ENCODE peak calls at places on chromosomes 2 and 18, in six cellular contexts. One of them, this sample, is unnamed.

GRCh38 chr18:61833387-61833786 is 59.4 kb downstream of the RNF152 start:
- DNase-seq in neural crest cell: no peak
- DNase-seq in brain microvascular endothelial cell: peak; percentile 84
- DNase-seq in right atrium auricular region: no peak
- DNase-seq in GM20000: no peak
- DNase-seq in CD4-positive, alpha-beta T cell: no peak
- DNase-seq in this sample: no peak

GRCh38 chr2:1593371-1594205 is 150.7 kb downstream of the PXDN start:
- DNase-seq in neural crest cell: no peak
- DNase-seq in GM20000: no peak
- DNase-seq in right atrium auricular region: peak; percentile 80
- DNase-seq in brain microvascular endothelial cell: peak; percentile 83
- DNase-seq in CD4-positive, alpha-beta T cell: no peak
- DNase-seq in this sample: no peak

GRCh38 chr2:121605820-121606733 is 43.2 kb downstream of the CLASP1 start:
- DNase-seq in GM20000: no peak
- DNase-seq in right atrium auricular region: no peak
- DNase-seq in brain microvascular endothelial cell: no peak
- DNase-seq in neural crest cell: no peak
- DNase-seq in CD4-positive, alpha-beta T cell: no peak
- DNase-seq in this sample: no peak

GRCh38 chr18:42649636-42650035 is 465.8 kb downstream of the RIT2 start:
- DNase-seq in brain microvascular endothelial cell: peak; percentile 63
- DNase-seq in neural crest cell: no peak
- DNase-seq in CD4-positive, alpha-beta T cell: no peak
- DNase-seq in GM20000: no peak
- DNase-seq in right atrium auricular region: no peak
- DNase-seq in this sample: no peak

GRCh38 chr18:48157956-48158355 is 227.5 kb upstream of the SMAD2 start:
- DNase-seq in GM20000: no peak
- DNase-seq in CD4-positive, alpha-beta T cell: no peak
- DNase-seq in right atrium auricular region: no peak
- DNase-seq in brain microvascular endothelial cell: no peak
- DNase-seq in neural crest cell: no peak
- DNase-seq in this sample: no peak

GRCh38 chr2:586518-587370 is 90.5 kb downstream of the TMEM18 start:
- DNase-seq in right atrium auricular region: no peak
- DNase-seq in neural crest cell: no peak
- DNase-seq in GM20000: no peak
- DNase-seq in brain microvascular endothelial cell: no peak
- DNase-seq in CD4-positive, alpha-beta T cell: no peak
- DNase-seq in this sample: no peak

GRCh38 chr2:195498176-195498575 is 158.8 kb upstream of the SLC39A10 start:
- DNase-seq in GM20000: no peak
- DNase-seq in neural crest cell: no peak
- DNase-seq in CD4-positive, alpha-beta T cell: peak; percentile 55
- DNase-seq in right atrium auricular region: no peak
- DNase-seq in brain microvascular endothelial cell: no peak
- DNase-seq in this sample: no peak

GRCh38 chr2:186348200-186348599 is 137.9 kb upstream of the ZC3H15 start:
- DNase-seq in CD4-positive, alpha-beta T cell: no peak
- DNase-seq in right atrium auricular region: no peak
- DNase-seq in brain microvascular endothelial cell: no peak
- DNase-seq in GM20000: no peak
- DNase-seq in neural crest cell: no peak
- DNase-seq in this sample: no peak

GRCh38 chr2:53356291-53356905 is 411.2 kb upstream of the CHAC2 start:
- DNase-seq in brain microvascular endothelial cell: no peak
- DNase-seq in CD4-positive, alpha-beta T cell: no peak
- DNase-seq in neural crest cell: no peak
- DNase-seq in GM20000: no peak
- DNase-seq in right atrium auricular region: no peak
- DNase-seq in this sample: no peak

GRCh38 chr2:38465789-38466127 is 88.7 kb upstream of the ATL2 start:
- DNase-seq in brain microvascular endothelial cell: peak; percentile 21
- DNase-seq in CD4-positive, alpha-beta T cell: peak; percentile 14
- DNase-seq in right atrium auricular region: no peak
- DNase-seq in GM20000: peak; percentile 56
- DNase-seq in neural crest cell: no peak
- DNase-seq in this sample: no peak

GRCh38 chr18:13793819-13794218 is 30.1 kb upstream of the MC5R start:
- DNase-seq in GM20000: no peak
- DNase-seq in brain microvascular endothelial cell: no peak
- DNase-seq in CD4-positive, alpha-beta T cell: no peak
- DNase-seq in neural crest cell: no peak
- DNase-seq in right atrium auricular region: no peak
- DNase-seq in this sample: no peak

GRCh38 chr2:29518988-29519925 is 402.1 kb downstream of the ALK start:
- DNase-seq in brain microvascular endothelial cell: peak; percentile 43
- DNase-seq in CD4-positive, alpha-beta T cell: no peak
- DNase-seq in GM20000: no peak
- DNase-seq in right atrium auricular region: no peak
- DNase-seq in neural crest cell: no peak
- DNase-seq in this sample: no peak

GRCh38 chr2:217186565-217187218 is 326.8 kb upstream of the TNP1 start:
- DNase-seq in neural crest cell: no peak
- DNase-seq in GM20000: no peak
- DNase-seq in CD4-positive, alpha-beta T cell: no peak
- DNase-seq in brain microvascular endothelial cell: no peak
- DNase-seq in right atrium auricular region: no peak
- DNase-seq in this sample: no peak

GRCh38 chr2:17879137-17879912 is 858 bp downstream of the KCNS3 start:
- DNase-seq in GM20000: peak; percentile 52
- DNase-seq in right atrium auricular region: peak; percentile 68
- DNase-seq in brain microvascular endothelial cell: peak; percentile 27
- DNase-seq in neural crest cell: peak; percentile 55
- DNase-seq in CD4-positive, alpha-beta T cell: no peak
- DNase-seq in this sample: peak; percentile 74

GRCh38 chr2:12347049-12347448 is 369.7 kb upstream of the TRIB2 start:
- DNase-seq in GM20000: no peak
- DNase-seq in right atrium auricular region: no peak
- DNase-seq in neural crest cell: no peak
- DNase-seq in brain microvascular endothelial cell: no peak
- DNase-seq in CD4-positive, alpha-beta T cell: no peak
- DNase-seq in this sample: no peak

GRCh38 chr2:57278451-57278850 is 768.2 kb upstream of the VRK2 start:
- DNase-seq in brain microvascular endothelial cell: no peak
- DNase-seq in neural crest cell: no peak
- DNase-seq in GM20000: no peak
- DNase-seq in CD4-positive, alpha-beta T cell: no peak
- DNase-seq in right atrium auricular region: no peak
- DNase-seq in this sample: no peak

GRCh38 chr2:136101042-136101441 is 16.9 kb downstream of the CXCR4 start:
- DNase-seq in brain microvascular endothelial cell: no peak
- DNase-seq in GM20000: no peak
- DNase-seq in neural crest cell: no peak
- DNase-seq in CD4-positive, alpha-beta T cell: no peak
- DNase-seq in right atrium auricular region: no peak
- DNase-seq in this sample: no peak

GRCh38 chr2:217521820-217522219 is 481.0 kb downstream of the TNS1 start:
- DNase-seq in CD4-positive, alpha-beta T cell: no peak
- DNase-seq in brain microvascular endothelial cell: no peak
- DNase-seq in GM20000: no peak
- DNase-seq in right atrium auricular region: no peak
- DNase-seq in neural crest cell: no peak
- DNase-seq in this sample: no peak

GRCh38 chr2:41998201-41998781 is 49.5 kb upstream of the PKDCC start:
- DNase-seq in CD4-positive, alpha-beta T cell: no peak
- DNase-seq in brain microvascular endothelial cell: no peak
- DNase-seq in neural crest cell: no peak
- DNase-seq in right atrium auricular region: no peak
- DNase-seq in GM20000: no peak
- DNase-seq in this sample: no peak

GRCh38 chr2:15169326-15170038 is 391.7 kb downstream of the NBAS start:
- DNase-seq in right atrium auricular region: no peak
- DNase-seq in CD4-positive, alpha-beta T cell: no peak
- DNase-seq in GM20000: no peak
- DNase-seq in neural crest cell: no peak
- DNase-seq in brain microvascular endothelial cell: peak; percentile 94
- DNase-seq in this sample: no peak

GRCh38 chr2:64832926-64833325 is 156.3 kb upstream of the SLC1A4 start:
- DNase-seq in right atrium auricular region: no peak
- DNase-seq in GM20000: no peak
- DNase-seq in CD4-positive, alpha-beta T cell: no peak
- DNase-seq in brain microvascular endothelial cell: no peak
- DNase-seq in neural crest cell: no peak
- DNase-seq in this sample: no peak

GRCh38 chr18:67200665-67201064 is 315.9 kb downstream of the DSEL start:
- DNase-seq in GM20000: no peak
- DNase-seq in neural crest cell: no peak
- DNase-seq in CD4-positive, alpha-beta T cell: no peak
- DNase-seq in right atrium auricular region: no peak
- DNase-seq in brain microvascular endothelial cell: no peak
- DNase-seq in this sample: no peak

GRCh38 chr2:54879598-54880355 is 156.3 kb downstream of the EML6 start:
- DNase-seq in neural crest cell: no peak
- DNase-seq in brain microvascular endothelial cell: no peak
- DNase-seq in right atrium auricular region: no peak
- DNase-seq in GM20000: no peak
- DNase-seq in CD4-positive, alpha-beta T cell: no peak
- DNase-seq in this sample: no peak

GRCh38 chr2:147989809-147990403 is 30.6 kb downstream of the ORC4 start:
- DNase-seq in CD4-positive, alpha-beta T cell: peak; percentile 8
- DNase-seq in neural crest cell: no peak
- DNase-seq in GM20000: peak; percentile 51
- DNase-seq in brain microvascular endothelial cell: peak; percentile 41
- DNase-seq in right atrium auricular region: no peak
- DNase-seq in this sample: no peak

GRCh38 chr2:152564754-152565551 is 152.3 kb downstream of the PRPF40A start:
- DNase-seq in brain microvascular endothelial cell: no peak
- DNase-seq in CD4-positive, alpha-beta T cell: no peak
- DNase-seq in GM20000: peak; percentile 46
- DNase-seq in neural crest cell: no peak
- DNase-seq in right atrium auricular region: no peak
- DNase-seq in this sample: no peak

GRCh38 chr2:227772932-227773331 is 27.2 kb downstream of the SCYGR8 start:
- DNase-seq in CD4-positive, alpha-beta T cell: no peak
- DNase-seq in neural crest cell: no peak
- DNase-seq in brain microvascular endothelial cell: no peak
- DNase-seq in GM20000: no peak
- DNase-seq in right atrium auricular region: no peak
- DNase-seq in this sample: no peak

GRCh38 chr2:27545348-27546141 is 37.3 kb upstream of the ZNF512 start:
- DNase-seq in CD4-positive, alpha-beta T cell: no peak
- DNase-seq in right atrium auricular region: no peak
- DNase-seq in neural crest cell: no peak
- DNase-seq in GM20000: no peak
- DNase-seq in brain microvascular endothelial cell: no peak
- DNase-seq in this sample: no peak

GRCh38 chr2:45833968-45834344 is 182.5 kb downstream of the PRKCE start:
- DNase-seq in GM20000: peak; percentile 68
- DNase-seq in brain microvascular endothelial cell: no peak
- DNase-seq in right atrium auricular region: no peak
- DNase-seq in neural crest cell: no peak
- DNase-seq in CD4-positive, alpha-beta T cell: no peak
- DNase-seq in this sample: no peak
- TF ChIP-seq CTCF in GM20000: no peak
- TF ChIP-seq CTCF in brain microvascular endothelial cell: no peak
- TF ChIP-seq CTCF in right atrium auricular region: no peak
- TF ChIP-seq CTCF in neural crest cell: no peak
- TF ChIP-seq CTCF in CD4-positive, alpha-beta T cell: no peak
- TF ChIP-seq CTCF in this sample: no peak

DNA sequence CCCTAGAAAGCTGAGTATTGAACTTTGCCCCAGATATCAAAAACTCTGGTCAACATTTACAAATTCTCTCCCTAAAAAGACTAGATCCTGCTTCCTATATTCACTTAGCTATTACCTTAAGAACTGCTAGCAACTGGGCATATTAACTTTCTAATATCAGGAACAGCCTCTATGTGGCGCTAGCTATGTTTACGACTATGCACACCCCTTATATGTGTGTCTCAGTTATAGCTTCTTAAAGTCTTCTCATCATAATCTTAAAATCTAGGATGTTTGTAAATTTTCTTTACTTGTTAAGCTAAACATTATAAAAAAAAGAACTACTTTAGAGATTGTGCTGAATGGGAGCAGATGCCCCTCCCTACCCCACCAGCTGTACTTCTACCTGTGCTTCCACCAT is 1.7 kb upstream of the STAMBP start:
- DNase-seq in brain microvascular endothelial cell: peak; percentile 20
- DNase-seq in right atrium auricular region: no peak
- DNase-seq in neural crest cell: no peak
- DNase-seq in CD4-positive, alpha-beta T cell: no peak
- DNase-seq in GM20000: peak; percentile 34
- DNase-seq in this sample: no peak
- TF ChIP-seq CTCF in brain microvascular endothelial cell: peak; percentile 56
- TF ChIP-seq CTCF in right atrium auricular region: no peak
- TF ChIP-seq CTCF in neural crest cell: peak; percentile 53
- TF ChIP-seq CTCF in CD4-positive, alpha-beta T cell: peak; percentile 14
- TF ChIP-seq CTCF in GM20000: no peak
- TF ChIP-seq CTCF in this sample: no peak

GRCh38 chr2:231244382-231245252 is 46.2 kb downstream of the ARMC9 start:
- DNase-seq in neural crest cell: no peak
- DNase-seq in brain microvascular endothelial cell: no peak
- DNase-seq in GM20000: no peak
- DNase-seq in CD4-positive, alpha-beta T cell: no peak
- DNase-seq in right atrium auricular region: no peak
- DNase-seq in this sample: no peak

GRCh38 chr2:231243883-231244282 is 45.5 kb downstream of the ARMC9 start:
- DNase-seq in brain microvascular endothelial cell: no peak
- DNase-seq in neural crest cell: no peak
- DNase-seq in GM20000: no peak
- DNase-seq in CD4-positive, alpha-beta T cell: no peak
- DNase-seq in right atrium auricular region: no peak
- DNase-seq in this sample: no peak

GRCh38 chr2:231246171-231246842 is 47.9 kb downstream of the ARMC9 start:
- DNase-seq in right atrium auricular region: no peak
- DNase-seq in CD4-positive, alpha-beta T cell: no peak
- DNase-seq in neural crest cell: no peak
- DNase-seq in GM20000: no peak
- DNase-seq in brain microvascular endothelial cell: no peak
- DNase-seq in this sample: no peak

GRCh38 chr2:231241755-231242507 is 43.5 kb downstream of the ARMC9 start:
- DNase-seq in CD4-positive, alpha-beta T cell: no peak
- DNase-seq in neural crest cell: no peak
- DNase-seq in GM20000: no peak
- DNase-seq in brain microvascular endothelial cell: no peak
- DNase-seq in right atrium auricular region: no peak
- DNase-seq in this sample: no peak

GRCh38 chr2:231245253-231246094 is 47.0 kb downstream of the ARMC9 start:
- DNase-seq in CD4-positive, alpha-beta T cell: no peak
- DNase-seq in neural crest cell: no peak
- DNase-seq in brain microvascular endothelial cell: no peak
- DNase-seq in GM20000: peak; percentile 33
- DNase-seq in right atrium auricular region: no peak
- DNase-seq in this sample: no peak
- TF ChIP-seq CTCF in CD4-positive, alpha-beta T cell: no peak
- TF ChIP-seq CTCF in neural crest cell: no peak
- TF ChIP-seq CTCF in brain microvascular endothelial cell: peak; percentile 26
- TF ChIP-seq CTCF in GM20000: no peak
- TF ChIP-seq CTCF in right atrium auricular region: no peak
- TF ChIP-seq CTCF in this sample: no peak

DNA sequence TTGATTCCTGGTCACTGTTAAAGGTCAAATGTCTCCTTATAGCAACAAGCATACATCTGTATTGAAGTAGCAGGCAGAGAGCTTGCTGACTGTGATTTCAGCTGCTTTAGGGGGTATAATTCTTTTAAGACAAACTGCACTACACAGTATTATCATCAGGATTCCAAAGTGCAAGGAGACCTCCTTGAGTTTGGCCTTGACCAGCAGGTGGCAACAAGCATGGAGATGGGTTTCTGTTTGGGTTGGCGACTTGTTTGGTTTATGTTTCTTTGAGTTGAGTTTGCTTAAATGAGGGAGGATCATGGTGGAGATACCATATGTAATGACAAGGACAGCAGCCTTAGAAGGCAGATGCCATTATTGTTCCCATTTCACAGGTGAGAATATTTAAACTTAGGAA is 681.0 kb upstream of the ID2 start:
- DNase-seq in right atrium auricular region: no peak
- DNase-seq in GM20000: no peak
- DNase-seq in brain microvascular endothelial cell: no peak
- DNase-seq in neural crest cell: no peak
- DNase-seq in CD4-positive, alpha-beta T cell: no peak
- DNase-seq in this sample: no peak
- TF ChIP-seq CTCF in right atrium auricular region: no peak
- TF ChIP-seq CTCF in GM20000: no peak
- TF ChIP-seq CTCF in brain microvascular endothelial cell: peak; percentile 51
- TF ChIP-seq CTCF in neural crest cell: peak; percentile 23
- TF ChIP-seq CTCF in CD4-positive, alpha-beta T cell: no peak
- TF ChIP-seq CTCF in this sample: no peak